ENCODE peak calls at places on chromosomes 4 and X, in seven cellular contexts. Z is NCI-H1436; W is heart right ventricle; E is effector memory CD8-positive, alpha-beta T cell; Y is AG20443; M is Calu3; I is stimulated activated naive CD4-positive, alpha-beta T cell. U is an unnamed sample.

GRCh38 chrX:150933945-150934350 is 35.5 kb upstream of the CD99L2 start:
- DNase-seq in Z (no peak), W (no peak), E (no peak), Y (no peak), M (no peak), I (no peak), U (no peak)

GRCh38 chr4:10587697-10588096 is 96.9 kb downstream of the CLNK start:
- DNase-seq in Z (no peak), W (no peak), E (peak; percentile 35), Y (no peak), M (no peak), I (no peak), U (peak; percentile 68)

GRCh38 chrX:118807151-118808017 is 16.2 kb upstream of the ZCCHC12 start:
- DNase-seq in Z (peak; percentile 60), W (no peak), E (no peak), Y (peak; percentile 47), M (peak; percentile 51), I (peak; percentile 3), U (peak; percentile 16)

GRCh38 chr4:11152684-11153083 is 276.0 kb downstream of the HS3ST1 start:
- DNase-seq in Z (no peak), W (no peak), E (no peak), Y (no peak), M (no peak), I (no peak), U (no peak)

GRCh38 chrX:459611-460010 is 72.9 kb upstream of the PPP2R3B start:
- DNase-seq in Z (no peak), W (no peak), E (no peak), Y (no peak), M (no peak), I (no peak), U (no peak)

GRCh38 chr4:8917868-8918783 is 46.5 kb upstream of the HMX1 start:
- DNase-seq in Z (peak; percentile 2), W (peak; percentile 58), E (peak; percentile 39), Y (peak; percentile 90), M (peak; percentile 81), I (peak; percentile 23), U (peak; percentile 33)

GRCh38 chr4:185424905-185425599 is 712 bp downstream of the UFSP2 start:
- DNase-seq in Z (no peak), W (no peak), E (no peak), Y (no peak), M (no peak), I (no peak), U (no peak)

GRCh38 chr4:125728568-125728967 is 413.8 kb downstream of the FAT4 start:
- DNase-seq in Z (no peak), W (no peak), E (no peak), Y (peak; percentile 87), M (no peak), I (no peak), U (no peak)

GRCh38 chr4:2159931-2160330 is 82.0 kb downstream of the HAUS3 start:
- DNase-seq in Z (no peak), W (no peak), E (no peak), Y (no peak), M (no peak), I (no peak), U (no peak)

GRCh38 chr4:40524642-40525041 is 105.0 kb downstream of the RBM47 start:
- DNase-seq in Z (no peak), W (peak; percentile 17), E (no peak), Y (no peak), M (no peak), I (no peak), U (no peak)

GRCh38 chr4:55355555-55355954 is 9.5 kb downstream of the SRD5A3 start:
- DNase-seq in Z (peak; percentile 35), W (no peak), E (no peak), Y (no peak), M (no peak), I (no peak), U (no peak)

GRCh38 chr4:7043521-7044414 is 596 bp downstream of the TADA2B start:
- DNase-seq in Z (no peak), W (peak; percentile 62), E (peak; percentile 33), Y (no peak), M (peak; percentile 16), I (peak; percentile 59), U (peak; percentile 61)

GRCh38 chr4:10521386-10521785 is 64.2 kb upstream of the ZNF518B start:
- DNase-seq in Z (peak; percentile 68), W (no peak), E (no peak), Y (no peak), M (no peak), I (no peak), U (no peak)

GRCh38 chr4:52959545-52959944 is 97.4 kb downstream of the RASL11B start:
- DNase-seq in Z (no peak), W (no peak), E (no peak), Y (peak; percentile 65), M (no peak), I (no peak), U (no peak)

U was measured in immature natural killer cell.